ENCODE peak calls at places on chromosomes 2 and 18, in four cellular contexts. One of them, this sample, is unnamed. For H3K4me1, the result is how much of the 10 kb centered on the place peaks cover.

GRCh38 chr2:62662548-62662947 is 43.0 kb upstream of the EHBP1 start:
- DNase-seq in cardiac muscle cell: no peak
- DNase-seq in naive thymus-derived CD4-positive, alpha-beta T cell: no peak
- DNase-seq in small intestine: no peak
- DNase-seq in this sample: peak

GRCh38 chr2:128604045-128604444 is 285.4 kb upstream of the HS6ST1 start:
- DNase-seq in small intestine: no peak
- DNase-seq in cardiac muscle cell: no peak
- DNase-seq in naive thymus-derived CD4-positive, alpha-beta T cell: no peak
- DNase-seq in this sample: no peak

GRCh38 chr18:35467624-35468016 is 30.1 kb downstream of the INO80C start:
- DNase-seq in naive thymus-derived CD4-positive, alpha-beta T cell: no peak
- DNase-seq in cardiac muscle cell: no peak
- DNase-seq in small intestine: no peak
- DNase-seq in this sample: peak

GRCh38 chr2:46847185-46847710 is 68.4 kb downstream of the MCFD2 start:
- DNase-seq in naive thymus-derived CD4-positive, alpha-beta T cell: no peak
- DNase-seq in cardiac muscle cell: no peak
- DNase-seq in small intestine: peak
- DNase-seq in this sample: peak

GRCh38 chr2:210954508-210954907 is 398.1 kb downstream of the CPS1 start:
- DNase-seq in naive thymus-derived CD4-positive, alpha-beta T cell: no peak
- DNase-seq in small intestine: no peak
- DNase-seq in cardiac muscle cell: no peak
- DNase-seq in this sample: no peak

GRCh38 chr2:231640229-231640628 is 47.6 kb downstream of the TEX44 start:
- DNase-seq in cardiac muscle cell: no peak
- DNase-seq in naive thymus-derived CD4-positive, alpha-beta T cell: no peak
- DNase-seq in small intestine: no peak
- DNase-seq in this sample: no peak

GRCh38 chr2:231613655-231614558 is 21.2 kb downstream of the TEX44 start:
- DNase-seq in naive thymus-derived CD4-positive, alpha-beta T cell: peak
- DNase-seq in cardiac muscle cell: peak
- DNase-seq in small intestine: peak
- DNase-seq in this sample: peak

GRCh38 chr2:1678609-1679008 is 65.7 kb downstream of the PXDN start:
- DNase-seq in naive thymus-derived CD4-positive, alpha-beta T cell: no peak
- DNase-seq in cardiac muscle cell: no peak
- DNase-seq in small intestine: no peak
- DNase-seq in this sample: no peak

GRCh38 chr18:48036191-48036590 is 105.7 kb upstream of the SMAD2 start:
- DNase-seq in naive thymus-derived CD4-positive, alpha-beta T cell: no peak
- DNase-seq in cardiac muscle cell: no peak
- DNase-seq in small intestine: no peak
- DNase-seq in this sample: no peak

GRCh38 chr18:48035556-48035860 is 105.0 kb upstream of the SMAD2 start:
- DNase-seq in small intestine: no peak
- DNase-seq in cardiac muscle cell: no peak
- DNase-seq in naive thymus-derived CD4-positive, alpha-beta T cell: no peak
- DNase-seq in this sample: no peak

GRCh38 chr18:48033770-48034650 is 103.6 kb upstream of the SMAD2 start:
- DNase-seq in naive thymus-derived CD4-positive, alpha-beta T cell: no peak
- DNase-seq in cardiac muscle cell: peak
- DNase-seq in small intestine: no peak
- DNase-seq in this sample: no peak

GRCh38 chr18:48032876-48033769 is 102.7 kb upstream of the SMAD2 start:
- DNase-seq in naive thymus-derived CD4-positive, alpha-beta T cell: no peak
- DNase-seq in small intestine: no peak
- DNase-seq in cardiac muscle cell: no peak
- DNase-seq in this sample: no peak

GRCh38 chr18:48034651-48035555 is 104.4 kb upstream of the SMAD2 start:
- DNase-seq in naive thymus-derived CD4-positive, alpha-beta T cell: no peak
- DNase-seq in cardiac muscle cell: peak
- DNase-seq in small intestine: no peak
- DNase-seq in this sample: no peak
- H3K4me1 ChIP-seq in naive thymus-derived CD4-positive, alpha-beta T cell: under half
- H3K4me1 ChIP-seq in cardiac muscle cell: under half
- H3K4me1 ChIP-seq in small intestine: under half
- H3K4me1 ChIP-seq in this sample: under half

GRCh38 chr18:2985628-2986027 is 27.3 kb downstream of the LPIN2 start:
- DNase-seq in cardiac muscle cell: no peak
- DNase-seq in naive thymus-derived CD4-positive, alpha-beta T cell: peak
- DNase-seq in small intestine: peak
- DNase-seq in this sample: peak
- H3K4me1 ChIP-seq in cardiac muscle cell: under half
- H3K4me1 ChIP-seq in naive thymus-derived CD4-positive, alpha-beta T cell: under half
- H3K4me1 ChIP-seq in small intestine: under half
- H3K4me1 ChIP-seq in this sample: under half

DNA sequence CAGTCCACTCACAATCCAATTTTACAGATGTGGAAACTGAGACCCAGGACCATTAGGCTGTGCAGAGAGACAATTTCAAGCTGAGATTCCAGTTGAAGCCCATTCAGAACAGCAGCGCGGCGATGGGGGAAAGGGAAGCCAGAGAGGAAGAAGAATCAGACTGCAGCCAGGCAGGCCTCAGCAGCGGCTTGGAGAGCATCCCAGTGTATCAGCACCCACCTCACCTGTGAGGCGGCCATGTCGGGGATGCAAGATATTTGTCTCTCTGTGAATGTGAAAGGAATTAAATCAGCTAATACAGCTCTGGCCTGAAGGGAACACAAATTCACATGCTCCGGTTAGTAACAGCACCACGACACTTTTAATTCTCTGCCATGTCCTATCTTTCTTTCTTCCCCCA is 198.0 kb upstream of the SOX11 start:
- DNase-seq in small intestine: no peak
- DNase-seq in naive thymus-derived CD4-positive, alpha-beta T cell: no peak
- DNase-seq in cardiac muscle cell: no peak
- DNase-seq in this sample: no peak
- H3K4me1 ChIP-seq in small intestine: under half
- H3K4me1 ChIP-seq in naive thymus-derived CD4-positive, alpha-beta T cell: under half
- H3K4me1 ChIP-seq in cardiac muscle cell: under half
- H3K4me1 ChIP-seq in this sample: under half

GRCh38 chr18:31512203-31512764 is 14.3 kb downstream of the DSG2 start:
- DNase-seq in cardiac muscle cell: no peak
- DNase-seq in small intestine: peak
- DNase-seq in naive thymus-derived CD4-positive, alpha-beta T cell: no peak
- DNase-seq in this sample: no peak

GRCh38 chr18:31511098-31511497 is 13.1 kb downstream of the DSG2 start:
- DNase-seq in naive thymus-derived CD4-positive, alpha-beta T cell: no peak
- DNase-seq in small intestine: no peak
- DNase-seq in cardiac muscle cell: no peak
- DNase-seq in this sample: no peak

GRCh38 chr18:31510319-31510718 is 12.3 kb downstream of the DSG2 start:
- DNase-seq in naive thymus-derived CD4-positive, alpha-beta T cell: no peak
- DNase-seq in small intestine: peak
- DNase-seq in cardiac muscle cell: no peak
- DNase-seq in this sample: no peak

GRCh38 chr18:31516432-31516831 is 18.5 kb downstream of the DSG2 start:
- DNase-seq in naive thymus-derived CD4-positive, alpha-beta T cell: no peak
- DNase-seq in cardiac muscle cell: no peak
- DNase-seq in small intestine: no peak
- DNase-seq in this sample: no peak

GRCh38 chr18:31513189-31513907 is 15.4 kb downstream of the DSG2 start:
- DNase-seq in small intestine: peak
- DNase-seq in naive thymus-derived CD4-positive, alpha-beta T cell: no peak
- DNase-seq in cardiac muscle cell: no peak
- DNase-seq in this sample: no peak
- H3K4me1 ChIP-seq in small intestine: under half
- H3K4me1 ChIP-seq in naive thymus-derived CD4-positive, alpha-beta T cell: under half
- H3K4me1 ChIP-seq in cardiac muscle cell: under half
- H3K4me1 ChIP-seq in this sample: under half

GRCh38 chr2:197212344-197213262 is 98.0 kb downstream of the ANKRD44 start:
- DNase-seq in small intestine: peak
- DNase-seq in cardiac muscle cell: no peak
- DNase-seq in naive thymus-derived CD4-positive, alpha-beta T cell: peak
- DNase-seq in this sample: no peak
- H3K4me1 ChIP-seq in small intestine: under half
- H3K4me1 ChIP-seq in cardiac muscle cell: under half
- H3K4me1 ChIP-seq in naive thymus-derived CD4-positive, alpha-beta T cell: half or more
- H3K4me1 ChIP-seq in this sample: under half

This sample was measured in SJCRH30.